ENCODE peak calls at places on chromosome 15, in seven cellular contexts. G is mesendoderm, U is trophoblast cell, Y is neuronal stem cell, W is IMR-90, B is H9, M is H1. X is an unnamed sample.

GRCh38 chr15:65761210-65761926 is 30.7 kb downstream of the DENND4A start:
- DNase-seq in G (no peak), U (no peak), Y (no peak), W (no peak), B (no peak), M (no peak), X (no peak)

GRCh38 chr15:58182460-58183163 is 44.4 kb downstream of the AQP9 start:
- DNase-seq in G (peak; percentile 75), U (peak; percentile 31), Y (peak; percentile 51), W (peak; percentile 41), B (peak; percentile 78), M (peak; percentile 73), X (peak; percentile 40)

GRCh38 chr15:76904461-76905012 is 603 bp downstream of the SCAPER start:
- DNase-seq in G (peak; percentile 73), U (peak; percentile 35), Y (peak; percentile 38), W (peak; percentile 16), B (peak; percentile 60), M (no peak), X (peak; percentile 46)

GRCh38 chr15:82530606-82531379 is 9.5 kb downstream of the RPS17 start:
- DNase-seq in G (peak; percentile 87), U (peak; percentile 44), Y (peak; percentile 79), W (peak; percentile 56), B (peak; percentile 83), M (peak; percentile 96), X (peak; percentile 80)

GRCh38 chr15:60583946-60584345 is 105.0 kb upstream of the ICE2 start:
- DNase-seq in G (peak; percentile 77), U (no peak), Y (no peak), W (no peak), B (no peak), M (no peak), X (no peak)

GRCh38 chr15:100842756-100843730 is 36.6 kb upstream of the ALDH1A3 start:
- DNase-seq in G (peak; percentile 20), U (peak; percentile 88), Y (no peak), W (peak; percentile 92), B (no peak), M (no peak), X (peak; percentile 72)

GRCh38 chr15:45141386-45141785 is 11.6 kb downstream of the DUOX1 start:
- DNase-seq in G (no peak), U (no peak), Y (no peak), W (no peak), B (no peak), M (no peak), X (no peak)

GRCh38 chr15:33395376-33395775 is 84.6 kb downstream of the RYR3 start:
- DNase-seq in G (no peak), U (no peak), Y (no peak), W (no peak), B (no peak), M (no peak), X (no peak)

GRCh38 chr15:56244811-56245576 is 1.3 kb upstream of the RFX7 start:
- DNase-seq in G (peak; percentile 42), U (no peak), Y (no peak), W (no peak), B (peak; percentile 34), M (no peak), X (no peak)

GRCh38 chr15:60379466-60380274 is 18.1 kb downstream of the ANXA2 start:
- DNase-seq in G (peak; percentile 41), U (peak; percentile 83), Y (no peak), W (peak; percentile 98), B (no peak), M (no peak), X (peak; percentile 98)

GRCh38 chr15:99164119-99164518 is 59.2 kb downstream of the SYNM start:
- DNase-seq in G (no peak), U (no peak), Y (no peak), W (no peak), B (no peak), M (peak; percentile 4), X (no peak)

GRCh38 chr15:93485438-93485837 is 396.4 kb upstream of the RGMA start:
- DNase-seq in G (no peak), U (no peak), Y (no peak), W (no peak), B (no peak), M (no peak), X (no peak)

GRCh38 chr15:57057134-57057930 is 138.9 kb downstream of the TCF12 start:
- DNase-seq in G (peak; percentile 52), U (no peak), Y (no peak), W (no peak), B (no peak), M (no peak), X (no peak)

GRCh38 chr15:31328425-31328998 is 1.9 kb downstream of the KLF13 start:
- DNase-seq in G (no peak), U (peak; percentile 50), Y (no peak), W (peak; percentile 49), B (no peak), M (no peak), X (peak; percentile 57)

GRCh38 chr15:64305261-64305660 is 50.7 kb downstream of the CSNK1G1 start:
- DNase-seq in G (no peak), U (no peak), Y (no peak), W (peak; percentile 22), B (no peak), M (no peak), X (no peak)

GRCh38 chr15:51907136-51907862 is 64.3 kb downstream of the LEO1 start:
- DNase-seq in G (peak; percentile 65), U (peak; percentile 83), Y (no peak), W (peak; percentile 42), B (no peak), M (no peak), X (peak; percentile 31)

DNA sequence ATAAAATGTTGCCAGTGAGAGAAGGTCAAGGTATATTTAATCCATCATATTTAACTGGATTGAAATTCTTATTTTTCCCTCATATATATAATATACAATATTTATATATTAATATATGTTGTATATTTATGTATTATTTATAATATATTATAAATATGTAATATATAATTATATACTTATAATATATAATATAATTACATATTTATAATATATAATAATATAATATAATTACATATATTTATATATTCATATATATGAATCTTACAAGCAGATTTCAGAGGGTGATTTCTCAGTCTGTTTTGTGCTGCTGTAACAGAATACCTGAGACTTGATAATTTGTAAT is 52.7 kb upstream of the TLE3 start:
- DNase-seq in G (no peak), U (no peak), Y (no peak), W (no peak), B (no peak), M (no peak), X (no peak)
- H4K8ac ChIP-seq in G (no peak overlapping the region), U (no peak overlapping the region), Y (no peak overlapping the region), W (no peak overlapping the region), B (no peak overlapping the region), M (no peak overlapping the region), X (no peak overlapping the region)

DNA sequence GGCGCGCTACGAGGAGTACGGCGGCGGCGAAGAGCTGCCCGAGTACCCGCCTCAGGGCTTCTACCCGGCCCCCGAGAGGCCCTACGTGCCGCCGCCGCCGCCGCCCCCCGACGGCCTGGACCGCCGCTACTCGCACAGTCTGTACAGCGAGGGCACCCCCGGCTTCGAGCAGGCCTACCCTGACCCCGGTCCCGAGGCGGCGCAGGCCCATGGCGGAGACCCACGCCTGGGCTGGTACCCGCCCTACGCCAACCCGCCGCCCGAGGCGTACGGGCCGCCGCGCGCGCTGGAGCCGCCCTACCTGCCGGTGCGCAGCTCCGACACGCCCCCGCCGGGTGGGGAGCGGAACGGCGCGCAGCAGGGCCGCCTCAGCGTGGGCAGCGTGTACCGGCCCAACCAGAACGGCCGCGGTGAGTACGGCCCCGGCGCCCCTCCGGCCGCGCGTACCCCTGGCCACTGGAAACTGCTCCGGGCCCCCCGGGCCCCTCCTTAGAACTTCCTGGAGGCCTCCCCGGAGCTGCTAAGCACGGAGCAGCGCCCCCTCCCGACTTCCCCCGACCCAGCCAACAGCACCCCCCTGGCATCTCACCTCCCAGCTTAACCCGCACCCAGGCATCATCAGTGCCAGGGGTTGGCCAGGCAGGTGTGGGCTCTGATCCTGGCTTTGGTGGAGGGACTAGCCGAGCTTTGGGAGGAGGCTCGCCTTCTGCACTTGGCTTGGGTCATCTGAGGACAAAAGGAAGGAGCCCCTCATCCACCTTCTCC is 1.4 kb downstream of the LOXL1 start:
- DNase-seq in G (peak; percentile 64), U (peak; percentile 76), Y (no peak), W (peak; percentile 51), B (peak; percentile 80), M (peak; percentile 86), X (no peak)
- H3K4ac ChIP-seq in G (no peak overlapping the region), U (peak overlapping the region; percentile 36), Y (no peak overlapping the region), W (peak overlapping the region; percentile 86), B (no peak overlapping the region), M (no peak overlapping the region), X (peak overlapping the region; percentile 60)

GRCh38 chr15:40151499-40151898 is 9.4 kb upstream of the BUB1B start:
- DNase-seq in G (no peak), U (no peak), Y (no peak), W (no peak), B (no peak), M (no peak), X (no peak)

GRCh38 chr15:40149339-40149738 is 11.5 kb upstream of the BUB1B start:
- DNase-seq in G (no peak), U (no peak), Y (no peak), W (no peak), B (no peak), M (no peak), X (no peak)

GRCh38 chr15:40151991-40152390 is 8.9 kb upstream of the BUB1B start:
- DNase-seq in G (no peak), U (no peak), Y (no peak), W (no peak), B (no peak), M (no peak), X (no peak)

GRCh38 chr15:40146037-40146436 is 14.8 kb upstream of the BUB1B start:
- DNase-seq in G (peak; percentile 58), U (no peak), Y (no peak), W (peak; percentile 57), B (no peak), M (peak; percentile 16), X (peak; percentile 33)

DNA sequence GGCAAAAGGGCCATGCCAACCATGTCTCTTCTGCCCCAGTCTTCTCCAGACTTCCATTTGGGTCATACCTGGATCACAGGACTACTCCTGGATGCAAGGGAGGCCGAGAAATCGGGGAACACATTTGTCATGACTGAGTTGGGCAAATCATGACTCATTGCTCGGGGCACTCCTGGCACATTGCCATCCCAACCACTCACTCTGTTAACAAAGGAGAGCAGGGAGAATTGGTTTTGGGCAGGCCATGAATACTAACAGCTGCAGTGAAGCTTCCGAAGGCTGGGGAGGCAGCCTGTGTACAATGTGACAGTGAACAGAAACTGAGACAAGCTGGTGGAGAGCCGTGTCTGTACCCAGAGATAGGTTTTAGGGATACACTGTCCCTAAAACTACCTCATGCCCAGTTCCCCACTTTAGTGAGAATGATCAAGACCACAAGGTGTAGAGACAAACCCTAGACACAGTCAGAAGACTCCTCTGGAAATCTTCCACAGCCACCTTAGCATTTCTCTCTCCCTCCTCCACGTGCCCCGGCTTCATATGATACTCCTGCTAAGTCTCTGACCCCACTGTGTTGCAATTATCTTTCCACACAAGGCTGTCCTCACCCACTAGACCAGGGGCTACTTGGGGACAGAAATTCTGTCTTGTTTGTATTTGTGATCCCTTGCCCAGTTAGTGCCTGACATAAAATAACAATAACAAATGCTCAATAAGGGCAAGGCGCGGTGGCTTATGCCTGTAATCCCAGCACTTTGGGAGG is 10.5 kb upstream of the BUB1B start:
- DNase-seq in G (no peak), U (no peak), Y (no peak), W (peak; percentile 48), B (no peak), M (no peak), X (peak; percentile 52)
- H3K9ac ChIP-seq in G (no peak overlapping the region), U (no peak overlapping the region), Y (no peak overlapping the region), W (no peak overlapping the region), B (no peak overlapping the region), M (no peak overlapping the region), X (no peak overlapping the region)

DNA sequence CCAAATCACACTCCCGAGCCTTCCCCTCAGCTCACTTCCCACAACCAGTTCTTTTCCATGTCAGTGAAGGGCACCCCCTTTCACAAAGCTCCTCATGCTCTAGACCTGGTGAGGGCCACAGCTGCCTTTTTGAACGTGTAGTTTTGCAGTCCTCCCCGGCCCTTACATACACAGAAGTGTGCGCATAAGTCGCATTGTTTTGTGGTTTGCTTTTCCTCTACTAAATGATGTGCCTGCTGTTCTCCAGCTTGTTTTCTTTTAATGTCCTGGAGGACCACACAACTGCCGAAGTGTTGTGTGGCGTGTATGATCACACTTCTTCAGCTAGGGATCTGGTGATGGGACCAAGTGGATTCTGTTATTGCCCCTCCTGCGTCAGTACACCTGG is 7.6 kb downstream of the C15orf39 start:
- DNase-seq in G (no peak), U (no peak), Y (no peak), W (no peak), B (no peak), M (no peak), X (no peak)
- H4K8ac ChIP-seq in G (no peak overlapping the region), U (no peak overlapping the region), Y (no peak overlapping the region), W (no peak overlapping the region), B (no peak overlapping the region), M (no peak overlapping the region), X (no peak overlapping the region)